ENCODE peak calls at places on chromosomes 11 and 22, in four cellular contexts. O is MM.1S, Z is GM23338, D is SJSA1. G is an unnamed sample.

GRCh38 chr11:59706518-59707285 is 6.9 kb downstream of the OR10V1 start:
- DNase-seq in O (no peak), Z (no peak), D (peak), G (no peak)

GRCh38 chr11:102843474-102843873 is at the start of gene MMP3:
- DNase-seq in O (no peak), Z (no peak), D (peak), G (no peak)

GRCh38 chr11:122189259-122189658 is 73.2 kb upstream of the BLID start:
- DNase-seq in O (no peak), Z (no peak), D (peak), G (no peak)

GRCh38 chr11:82547163-82547560 is 186.5 kb downstream of the FAM181B start:
- DNase-seq in O (no peak), Z (no peak), D (no peak), G (no peak)

GRCh38 chr22:37806409-37807338 is 1.1 kb upstream of the GCAT start:
- DNase-seq in O (no peak), Z (peak), D (no peak), G (peak)

GRCh38 chr11:108551653-108552462 is 41.7 kb downstream of the EXPH5 start:
- DNase-seq in O (no peak), Z (no peak), D (no peak), G (no peak)

GRCh38 chr11:64347171-64347867 is 7.3 kb downstream of the CCDC88B start:
- DNase-seq in O (no peak), Z (no peak), D (no peak), G (no peak)

GRCh38 chr11:75775056-75775455 is 6.5 kb downstream of the DGAT2 start:
- DNase-seq in O (no peak), Z (peak), D (no peak), G (no peak)

GRCh38 chr22:25125693-25126357 is 73.8 kb upstream of the CRYBB3 start:
- DNase-seq in O (no peak), Z (no peak), D (no peak), G (no peak)

GRCh38 chr22:45608763-45609180 is 62.9 kb upstream of the ATXN10 start:
- DNase-seq in O (peak), Z (no peak), D (peak), G (no peak)

DNA sequence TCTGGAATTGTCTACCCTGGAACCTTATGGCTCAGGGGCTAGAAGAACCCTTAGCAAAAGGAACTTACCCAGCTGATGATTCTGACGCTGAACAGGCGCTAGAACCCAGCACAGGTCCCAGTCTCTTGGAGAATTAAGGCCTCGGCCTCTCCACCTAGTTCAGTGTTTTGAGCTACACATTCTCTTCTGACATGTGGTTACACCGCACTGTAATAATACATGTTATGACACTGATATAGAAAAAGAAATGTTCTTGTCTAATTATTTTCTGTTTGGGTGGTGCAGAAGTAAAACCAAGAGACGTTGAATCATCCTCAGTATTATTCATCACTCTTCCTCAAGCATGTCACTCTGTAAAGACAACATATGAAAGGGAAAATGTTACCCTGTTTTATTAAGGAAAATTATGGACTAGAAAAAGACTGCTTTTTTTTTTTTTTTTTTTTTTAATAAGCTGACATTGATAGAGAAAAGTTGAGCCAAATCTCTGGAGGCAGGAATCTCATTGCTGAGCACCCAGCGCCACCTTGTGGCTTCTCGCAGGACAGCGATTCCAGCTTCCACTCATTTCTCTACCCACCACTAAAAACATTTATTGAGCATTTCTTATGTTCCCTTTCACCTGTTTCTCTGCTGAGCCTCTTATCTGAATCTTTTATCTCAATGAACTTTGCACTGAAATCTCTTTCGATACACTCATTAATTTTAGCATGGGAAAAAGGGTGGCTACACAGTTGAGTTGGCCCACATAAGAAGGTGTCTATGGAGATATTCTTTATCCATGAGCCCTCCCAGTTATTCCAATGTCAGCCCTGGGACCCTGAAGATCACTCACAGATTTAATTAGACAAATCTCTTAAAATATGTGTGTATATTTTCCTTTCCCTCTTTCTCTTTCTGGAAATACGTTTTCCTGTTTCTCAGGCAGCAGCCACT is 12.6 kb upstream of the APLNR start:
- DNase-seq in O (peak), Z (peak), D (peak), G (peak)
- H3K27ac ChIP-seq in O (no peak), Z (no peak), D (no peak), G (no peak)

GRCh38 chr11:68447015-68447801 is 13.3 kb upstream of the PPP6R3 start:
- DNase-seq in O (peak), Z (peak), D (peak), G (peak)

GRCh38 chr11:68444566-68444965 is 16.0 kb upstream of the PPP6R3 start:
- DNase-seq in O (no peak), Z (no peak), D (no peak), G (no peak)

GRCh38 chr11:68445531-68446035 is 15.0 kb upstream of the PPP6R3 start:
- DNase-seq in O (no peak), Z (no peak), D (no peak), G (no peak)

GRCh38 chr11:68448604-68449011 is 11.9 kb upstream of the PPP6R3 start:
- DNase-seq in O (no peak), Z (no peak), D (no peak), G (no peak)

DNA sequence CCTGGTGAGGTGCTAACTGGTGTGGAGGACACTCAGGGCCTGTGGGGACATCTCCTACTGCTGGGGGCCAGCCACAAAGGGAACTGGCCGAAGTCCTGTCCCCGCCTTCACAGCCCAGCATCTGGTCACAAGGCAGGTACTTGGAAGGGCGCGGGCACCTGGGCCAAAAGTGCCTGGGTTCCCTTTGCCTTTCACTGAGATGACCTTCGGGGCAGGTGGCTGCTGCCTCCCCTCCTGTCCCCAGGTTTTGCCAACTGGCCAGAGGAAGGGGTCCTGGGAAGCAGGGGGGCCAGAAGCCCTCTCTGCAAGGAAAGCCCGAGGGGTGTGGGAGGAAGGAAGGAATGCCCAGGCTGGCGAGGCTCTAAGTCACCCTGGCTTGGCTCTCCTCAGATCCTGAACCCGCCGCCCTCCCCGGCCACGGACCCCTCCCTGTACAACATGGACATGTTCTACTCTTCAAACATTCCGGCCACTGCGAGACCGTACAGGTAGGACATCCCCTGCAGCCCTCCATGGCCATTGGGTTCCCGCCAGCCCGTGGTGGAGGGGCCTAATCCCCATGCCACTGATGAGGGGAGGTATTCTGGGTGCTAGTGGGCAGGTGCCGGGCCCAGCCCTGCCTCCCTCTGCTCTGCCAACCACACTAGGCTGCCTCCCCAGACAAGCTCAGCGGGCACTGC is 14.4 kb upstream of the PPP6R3 start:
- DNase-seq in O (no peak), Z (no peak), D (peak), G (no peak)
- H3K27ac ChIP-seq in O (no peak), Z (no peak), D (no peak), G (no peak)

DNA sequence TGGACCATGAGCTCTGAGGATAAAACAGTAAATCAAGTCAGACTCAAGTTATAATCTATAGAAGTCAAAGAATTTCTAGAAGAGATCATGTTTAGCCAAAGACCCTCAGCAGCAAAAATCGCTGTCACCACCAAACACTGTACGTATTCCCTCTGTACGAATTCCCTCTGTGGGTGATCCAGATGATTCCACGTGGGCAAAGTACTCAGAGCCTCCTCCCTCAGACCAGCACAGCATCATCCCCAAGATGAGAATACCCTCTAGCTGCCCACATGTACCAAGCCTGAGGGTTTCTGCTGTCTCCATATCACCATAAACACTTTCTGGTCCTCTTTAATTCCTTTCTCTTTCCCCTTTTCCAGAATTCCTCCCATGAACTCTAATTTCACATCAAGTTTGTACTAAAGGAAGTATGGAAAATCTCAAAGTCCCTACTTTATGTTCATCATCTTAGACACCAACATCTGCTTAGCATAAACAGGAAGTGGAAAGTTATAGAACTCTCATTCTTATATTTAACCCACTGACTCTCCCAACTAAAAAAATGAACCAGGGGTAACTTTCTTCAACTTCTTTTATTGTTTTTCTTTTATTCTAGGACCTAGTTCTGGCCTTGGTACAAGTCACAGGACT is 18.7 kb downstream of the JAML start:
- DNase-seq in O (no peak), Z (no peak), D (no peak), G (no peak)
- H3K27ac ChIP-seq in O (no peak), Z (no peak), D (no peak), G (no peak)

DNA sequence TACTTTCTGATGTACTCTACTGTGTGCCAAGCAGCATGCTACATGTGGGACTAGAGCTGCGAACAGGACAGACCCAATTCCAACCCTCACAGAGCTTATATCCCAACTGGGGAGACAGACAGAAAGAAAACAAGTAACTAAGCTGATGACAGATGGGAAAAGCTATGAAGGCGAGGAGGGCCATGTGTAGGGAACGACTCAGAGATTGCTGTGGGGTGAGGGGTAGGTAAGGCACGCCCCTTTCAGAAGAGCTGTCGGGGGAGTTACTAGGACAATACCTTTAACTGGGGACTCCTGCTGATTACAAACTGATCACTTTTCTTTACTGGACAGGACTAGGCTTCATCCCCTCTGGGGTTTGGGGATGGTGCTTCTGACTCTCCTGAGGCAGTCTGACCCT is 48.9 kb downstream of the ST3GAL4 start:
- DNase-seq in O (no peak), Z (no peak), D (no peak), G (no peak)
- H3K27ac ChIP-seq in O (no peak), Z (no peak), D (no peak), G (no peak)

GRCh38 chr11:12110201-12110713 is at the start of gene MICAL2:
- DNase-seq in O (peak), Z (peak), D (peak), G (peak)

GRCh38 chr11:12112150-12112520 is 1.7 kb downstream of the MICAL2 start:
- DNase-seq in O (no peak), Z (no peak), D (no peak), G (no peak)

GRCh38 chr11:12111482-12112149 is 1.2 kb downstream of the MICAL2 start:
- DNase-seq in O (no peak), Z (peak), D (no peak), G (peak)

GRCh38 chr11:12109591-12110196 is 696 bp upstream of the MICAL2 start:
- DNase-seq in O (no peak), Z (no peak), D (no peak), G (no peak)

DNA sequence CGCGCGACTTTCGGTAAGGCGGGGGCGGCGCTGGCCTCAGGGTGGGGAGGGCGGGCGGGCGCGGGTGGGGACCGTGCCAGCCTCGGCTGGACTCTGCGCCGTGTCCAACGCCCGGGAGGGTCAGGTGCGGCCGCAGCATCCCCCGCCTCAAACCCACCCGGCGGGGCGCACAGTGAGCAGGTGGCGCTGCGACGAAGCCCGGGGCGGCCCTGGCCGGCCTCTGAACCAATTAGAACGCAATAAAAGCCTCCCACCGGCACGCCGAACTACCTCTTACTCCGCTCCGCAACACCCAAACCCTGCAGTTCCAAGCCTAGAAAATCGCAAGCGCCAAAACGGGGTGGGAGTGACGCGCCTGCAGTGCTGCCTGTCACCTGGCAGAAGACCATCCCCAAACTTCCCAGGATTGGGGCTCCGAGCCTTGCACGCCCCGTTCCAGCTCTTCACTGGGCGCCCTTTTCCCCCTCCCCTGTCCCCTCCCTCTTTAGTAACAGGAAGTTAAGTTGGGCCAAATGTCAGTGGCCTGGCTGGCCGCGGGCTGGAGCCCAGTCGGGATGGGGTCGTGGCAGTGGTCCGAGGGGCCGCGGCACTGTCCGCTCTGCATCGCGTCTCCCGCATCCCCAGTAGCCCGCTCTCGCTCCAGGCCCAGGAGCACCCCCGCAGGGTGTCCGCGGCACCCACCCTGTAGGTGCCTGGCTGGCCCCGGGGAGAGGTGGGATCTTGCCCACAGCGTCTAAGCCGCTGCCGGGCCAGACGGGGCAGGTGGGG is 508 bp downstream of the MICAL2 start:
- DNase-seq in O (no peak), Z (peak), D (no peak), G (peak)
- H3K27ac ChIP-seq in O (no peak), Z (no peak), D (no peak), G (peak)

DNA sequence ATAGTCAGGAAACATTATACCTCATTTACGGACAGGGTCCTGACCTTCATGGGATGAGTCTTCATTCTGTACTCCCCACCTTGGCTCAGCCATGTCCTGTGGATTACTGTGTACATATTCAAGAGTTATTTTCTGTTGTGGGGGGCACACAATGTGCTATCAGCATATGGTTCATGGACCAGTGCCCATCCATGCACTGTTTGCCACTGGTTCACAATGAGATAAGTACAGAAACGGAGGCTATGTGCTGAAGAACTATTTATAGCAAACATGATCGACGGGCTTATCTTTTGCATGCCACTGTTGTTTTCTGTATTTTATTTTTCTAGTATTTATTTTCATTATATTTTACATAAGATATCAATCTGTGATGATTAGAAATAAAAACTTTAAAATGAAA is 56.4 kb upstream of the CCDC89 start:
- DNase-seq in O (no peak), Z (no peak), D (no peak), G (no peak)
- H3K27ac ChIP-seq in O (no peak), Z (no peak), D (no peak), G (no peak)

DNA sequence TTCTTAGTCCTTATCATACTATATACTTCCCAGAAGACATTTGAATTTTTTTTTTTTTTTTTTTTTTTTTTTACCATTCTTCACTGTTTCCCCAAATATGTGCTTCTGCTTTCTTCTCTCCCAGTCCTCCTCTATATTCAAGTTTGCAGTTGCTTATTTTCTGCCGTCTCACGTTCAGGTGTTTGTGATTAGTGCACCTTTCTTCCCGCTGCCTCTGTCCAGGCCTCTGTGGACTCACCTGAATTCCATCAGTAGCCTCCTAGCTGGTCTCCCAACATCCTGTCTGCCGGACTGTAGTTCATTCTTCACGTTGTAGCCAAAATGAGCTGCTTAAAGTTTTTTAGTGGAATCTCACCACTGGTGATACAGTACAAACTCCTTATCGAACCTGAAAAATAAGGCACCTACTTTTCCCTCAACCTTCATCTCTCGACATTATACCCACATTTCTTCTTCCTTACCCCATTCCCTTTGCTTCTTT is 795 bp upstream of the MSANTD4 start:
- DNase-seq in O (no peak), Z (no peak), D (no peak), G (no peak)
- H3K27ac ChIP-seq in O (peak), Z (peak), D (no peak), G (peak)

DNA sequence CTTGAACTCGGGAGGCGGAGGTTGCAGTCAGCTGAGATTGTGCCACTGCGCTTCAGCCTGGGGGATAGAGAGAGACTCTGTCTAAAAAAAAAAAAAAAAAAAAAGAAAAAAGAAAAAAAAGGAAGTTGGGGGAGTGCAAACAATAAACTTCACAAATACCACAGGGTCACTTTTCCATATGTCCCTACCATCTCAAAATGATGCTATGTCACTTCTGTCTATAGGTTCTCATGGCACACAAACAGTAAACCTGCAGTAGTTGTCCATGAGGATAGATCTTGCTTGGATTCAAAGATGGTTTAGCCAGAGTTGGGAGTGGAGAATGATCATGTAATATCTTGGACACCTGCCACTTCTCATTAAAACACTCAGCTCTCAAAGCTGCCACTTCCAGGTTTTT is 1.1 kb upstream of the VPS11 start:
- DNase-seq in O (no peak), Z (no peak), D (no peak), G (no peak)
- H3K27ac ChIP-seq in O (peak), Z (no peak), D (no peak), G (no peak)

GRCh38 chr11:88421530-88421929 is 84.0 kb upstream of the CTSC start:
- DNase-seq in O (peak), Z (peak), D (no peak), G (no peak)
- H3K27ac ChIP-seq in O (peak), Z (no peak), D (no peak), G (peak)

GRCh38 chr11:72618801-72619200 is 55.4 kb downstream of the PDE2A start:
- DNase-seq in O (no peak), Z (no peak), D (no peak), G (no peak)
- H3K27ac ChIP-seq in O (no peak), Z (no peak), D (no peak), G (no peak)